ENCODE peak calls at places on chromosomes 3 and 15, in eight cellular contexts. I, U, F, Q, C, R, M and Z are unnamed samples.

GRCh38 chr15:93929375-93930094 is 301.8 kb upstream of the MCTP2 start:
- DNase-seq in F (peak; percentile 19), R (peak; percentile 71), Q (no peak), M (peak; percentile 59), I (peak; percentile 98), U (peak; percentile 99), C (peak; percentile 60), Z (no peak)

GRCh38 chr3:183306798-183307671 is 54.0 kb downstream of the B3GNT5 start:
- DNase-seq in R (peak; percentile 85), Q (no peak), M (peak; percentile 66), I (peak; percentile 81), U (peak; percentile 82), F (peak; percentile 88), C (peak; percentile 62), Z (peak; percentile 54)

GRCh38 chr15:70471517-70471916 is 291.8 kb downstream of the UACA start:
- DNase-seq in U (no peak), M (no peak), I (no peak), F (no peak), R (no peak), Q (no peak), C (no peak), Z (no peak)

GRCh38 chr3:79253704-79254103 is 514.1 kb downstream of the ROBO1 start:
- DNase-seq in R (no peak), F (no peak), C (no peak), I (peak; percentile 40), U (peak; percentile 35), M (no peak), Q (no peak), Z (no peak)

GRCh38 chr15:45892182-45892581 is 257.4 kb downstream of the SQOR start:
- DNase-seq in U (no peak), I (peak; percentile 4), Q (no peak), F (no peak), R (peak; percentile 82), M (no peak), C (no peak), Z (no peak)

GRCh38 chr3:191388823-191389222 is 58.5 kb upstream of the UTS2B start:
- DNase-seq in C (no peak), Q (no peak), I (peak; percentile 38), R (no peak), U (no peak), F (no peak), M (no peak), Z (no peak)

GRCh38 chr3:162540421-162540820 is 1043.8 kb downstream of the OTOL1 start:
- DNase-seq in R (no peak), I (peak; percentile 1), M (no peak), F (no peak), U (no peak), C (peak; percentile 12), Q (no peak), Z (no peak)

GRCh38 chr15:40891810-40892448 is 2.3 kb upstream of the VPS18 start:
- DNase-seq in R (no peak), C (peak; percentile 49), M (no peak), Q (no peak), I (peak; percentile 73), U (peak; percentile 27), F (no peak), Z (no peak)

GRCh38 chr3:4394048-4394447 is 73.0 kb downstream of the SUMF1 start:
- DNase-seq in I (no peak), U (peak; percentile 64), Q (no peak), M (no peak), R (no peak), F (no peak), C (peak; percentile 28), Z (no peak)

GRCh38 chr3:47315069-47315647 is 32.4 kb downstream of the KLHL18 start:
- DNase-seq in F (no peak), I (peak; percentile 5), Q (no peak), U (no peak), M (no peak), C (peak; percentile 7), R (no peak), Z (no peak)

GRCh38 chr15:98746375-98746679 is 98.0 kb downstream of the IGF1R start:
- DNase-seq in I (no peak), Q (no peak), M (no peak), F (no peak), U (no peak), R (no peak), C (no peak), Z (no peak)

GRCh38 chr3:27094721-27095120 is 274.5 kb downstream of the NEK10 start:
- DNase-seq in U (no peak), C (no peak), R (no peak), Q (no peak), I (no peak), M (no peak), F (no peak), Z (no peak)
- H3K4me1 ChIP-seq in U (no peaks in the 10 kb centered on the region), C (peaks cover 2% of the 10 kb centered on the region), R (peaks cover 5% of the 10 kb centered on the region), Q (no peaks in the 10 kb centered on the region), I (peaks cover 5% of the 10 kb centered on the region), M (no peaks in the 10 kb centered on the region), F (no peaks in the 10 kb centered on the region), Z (peaks cover 2% of the 10 kb centered on the region)

GRCh38 chr3:178002113-178002512 is 534.1 kb upstream of the KCNMB2 start:
- DNase-seq in Q (no peak), C (no peak), I (no peak), U (no peak), R (no peak), F (no peak), M (no peak), Z (no peak)
- H3K27ac ChIP-seq in Q (no peak overlapping the region), C (no peak overlapping the region), I (no peak overlapping the region), U (no peak overlapping the region), R (no peak overlapping the region), F (no peak overlapping the region), M (no peak overlapping the region), Z (no peak overlapping the region)

GRCh38 chr3:50160561-50160983 is 5.4 kb downstream of the SEMA3F start:
- DNase-seq in C (no peak), F (no peak), R (no peak), U (no peak), Q (no peak), I (no peak), M (no peak), Z (no peak)

GRCh38 chr3:50163572-50163971 is 8.4 kb downstream of the SEMA3F start:
- DNase-seq in I (no peak), F (no peak), U (no peak), Q (no peak), C (no peak), R (no peak), M (no peak), Z (no peak)

GRCh38 chr3:50164056-50164455 is 8.9 kb downstream of the SEMA3F start:
- DNase-seq in M (peak; percentile 82), I (peak; percentile 98), Q (peak; percentile 50), F (peak; percentile 90), C (peak; percentile 93), R (peak; percentile 96), U (peak; percentile 96), Z (no peak)

GRCh38 chr3:50161320-50161719 is 6.2 kb downstream of the SEMA3F start:
- DNase-seq in M (no peak), R (no peak), F (no peak), Q (no peak), I (peak; percentile 32), U (no peak), C (no peak), Z (no peak)

GRCh38 chr3:50162034-50162883 is 7.1 kb downstream of the SEMA3F start:
- DNase-seq in Q (no peak), F (no peak), U (no peak), C (no peak), I (no peak), M (no peak), R (no peak), Z (no peak)
- H3K4me1 ChIP-seq in Q (peaks cover 94% of the 10 kb centered on the region), F (peaks cover 36% of the 10 kb centered on the region), U (peaks cover 33% of the 10 kb centered on the region), C (peaks cover 59% of the 10 kb centered on the region), I (peaks cover 30% of the 10 kb centered on the region), M (peaks cover 49% of the 10 kb centered on the region), R (peaks cover 44% of the 10 kb centered on the region), Z (no peaks in the 10 kb centered on the region)

GRCh38 chr3:57252404-57252803 is 24.9 kb downstream of the APPL1 start:
- DNase-seq in Q (no peak), U (no peak), C (no peak), F (no peak), M (no peak), R (no peak), I (no peak), Z (no peak)

GRCh38 chr3:57261929-57262328 is 30.6 kb downstream of the ASB14 start:
- DNase-seq in F (no peak), M (no peak), C (no peak), U (no peak), Q (no peak), I (no peak), R (no peak), Z (no peak)

GRCh38 chr3:57256844-57257243 is 29.3 kb downstream of the APPL1 start:
- DNase-seq in U (no peak), Q (no peak), I (no peak), R (no peak), M (no peak), C (no peak), F (no peak), Z (no peak)

GRCh38 chr3:57261119-57261518 is 31.4 kb downstream of the ASB14 start:
- DNase-seq in Q (no peak), I (no peak), U (no peak), F (no peak), R (no peak), M (no peak), C (no peak), Z (no peak)

GRCh38 chr3:57257678-57258077 is 30.1 kb downstream of the APPL1 start:
- DNase-seq in Q (no peak), C (no peak), R (no peak), F (no peak), I (no peak), M (no peak), U (no peak), Z (no peak)
- H3K27ac ChIP-seq in Q (no peak overlapping the region), C (no peak overlapping the region), R (no peak overlapping the region), F (no peak overlapping the region), I (no peak overlapping the region), M (peak overlapping the region; percentile 79), U (no peak overlapping the region), Z (no peak overlapping the region)

GRCh38 chr15:38682363-38682762 is 117.7 kb upstream of the RASGRP1 start:
- DNase-seq in M (no peak), C (no peak), F (no peak), R (no peak), U (no peak), I (no peak), Q (no peak), Z (no peak)

GRCh38 chr15:38680780-38681179 is 116.2 kb upstream of the RASGRP1 start:
- DNase-seq in C (no peak), I (no peak), M (no peak), U (no peak), F (no peak), Q (no peak), R (no peak), Z (no peak)

GRCh38 chr15:38684461-38685000 is 119.9 kb upstream of the RASGRP1 start:
- DNase-seq in M (no peak), U (no peak), F (no peak), Q (no peak), R (no peak), C (no peak), I (no peak), Z (no peak)

GRCh38 chr15:38683382-38684242 is 119.0 kb upstream of the RASGRP1 start:
- DNase-seq in R (no peak), I (peak; percentile 70), U (peak; percentile 29), M (peak; percentile 15), Q (peak; percentile 35), F (peak; percentile 27), C (peak; percentile 53), Z (peak; percentile 53)

GRCh38 chr15:38682861-38683260 is 118.2 kb upstream of the RASGRP1 start:
- DNase-seq in M (no peak), F (no peak), U (no peak), I (no peak), R (no peak), C (no peak), Q (no peak), Z (no peak)
- H3K4me1 ChIP-seq in M (no peaks in the 10 kb centered on the region), F (no peaks in the 10 kb centered on the region), U (no peaks in the 10 kb centered on the region), I (peaks cover 5% of the 10 kb centered on the region), R (no peaks in the 10 kb centered on the region), C (no peaks in the 10 kb centered on the region), Q (no peaks in the 10 kb centered on the region), Z (no peaks in the 10 kb centered on the region)